ENCODE peak calls at places on chromosomes 11 and 22, in six cellular contexts. M is Peyer's patch, W is tibial artery, J is mucosa of descending colon, T is pancreas, R is ovary. Y is an unnamed sample. For H3K9me3 and H3K4me1, the result is how much of the 10 kb centered on the place peaks cover.

GRCh38 chr11:96237759-96238158 is 105.2 kb downstream of the MAML2 start:
- DNase-seq in M (no peak), W (no peak), J (no peak), T (no peak), R (no peak), Y (no peak)

GRCh38 chr11:131447268-131447667 is 76.9 kb downstream of the NTM start:
- DNase-seq in M (no peak), W (no peak), J (no peak), T (no peak), R (no peak), Y (no peak)

GRCh38 chr11:93361435-93361834 is 30.9 kb downstream of the DEUP1 start:
- DNase-seq in M (no peak), W (no peak), J (no peak), T (no peak), R (no peak), Y (no peak)

GRCh38 chr11:112889446-112889845 is 71.8 kb upstream of the NCAM1 start:
- DNase-seq in M (no peak), W (no peak), J (no peak), T (no peak), R (no peak), Y (no peak)

GRCh38 chr22:40413873-40414272 is 43.5 kb downstream of the SGSM3 start:
- DNase-seq in M (peak), W (no peak), J (no peak), T (no peak), R (no peak), Y (no peak)

GRCh38 chr22:45600791-45601730 is 70.6 kb upstream of the ATXN10 start:
- DNase-seq in M (no peak), W (no peak), J (no peak), T (no peak), R (no peak), Y (no peak)

GRCh38 chr11:34792814-34793241 is 123.4 kb downstream of the APIP start:
- DNase-seq in M (no peak), W (peak), J (no peak), T (no peak), R (no peak), Y (no peak)

GRCh38 chr11:74650498-74650897 is 58.1 kb downstream of the POLD3 start:
- DNase-seq in M (no peak), W (no peak), J (peak), T (no peak), R (no peak), Y (no peak)

GRCh38 chr11:83998921-83999320 is 712.8 kb upstream of the CCDC90B start:
- DNase-seq in M (no peak), W (no peak), J (no peak), T (no peak), R (no peak), Y (no peak)

GRCh38 chr11:122032317-122032716 is 83.7 kb downstream of the BLID start:
- DNase-seq in M (no peak), W (peak), J (no peak), T (no peak), R (no peak), Y (no peak)

GRCh38 chr22:31897842-31898241 is 46.5 kb upstream of the YWHAH start:
- DNase-seq in M (no peak), W (no peak), J (no peak), T (no peak), R (no peak), Y (no peak)

GRCh38 chr11:56977324-56977723 is 11.4 kb upstream of the OR5AK2 start:
- DNase-seq in M (no peak), W (no peak), J (peak), T (no peak), R (no peak), Y (no peak)

GRCh38 chr22:22978637-22979036 is 91.0 kb downstream of the IGLL5 start:
- DNase-seq in M (no peak), W (no peak), J (no peak), T (no peak), R (no peak), Y (no peak)
- H3K9me3 ChIP-seq in M (under half), W (under half), J (under half), T (under half), R (under half), Y (under half)

GRCh38 chr11:92131289-92131890 is 93.2 kb upstream of the FAT3 start:
- DNase-seq in M (no peak), W (no peak), J (no peak), T (no peak), R (no peak), Y (no peak)
- H3K4me1 ChIP-seq in M (under half), W (under half), J (under half), T (under half), R (under half), Y (under half)

DNA sequence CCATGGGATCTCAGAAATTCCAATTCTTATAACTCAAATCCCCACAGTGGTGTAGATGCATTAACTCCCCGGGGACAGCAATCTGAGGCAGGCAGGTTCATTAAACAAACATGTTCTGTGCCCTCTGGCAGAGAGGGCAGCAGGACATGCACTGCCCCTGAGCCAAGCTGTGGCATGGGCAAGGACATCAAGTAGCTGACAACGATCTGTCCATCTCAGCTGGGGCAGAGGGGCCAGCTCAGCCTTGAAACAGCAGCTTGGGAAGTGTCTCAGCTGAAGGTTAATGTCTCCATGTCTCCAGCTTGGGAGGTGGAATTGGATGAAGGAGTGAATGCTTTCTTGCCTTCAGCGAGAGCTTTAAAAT is 13.6 kb downstream of the TMEM25 start:
- DNase-seq in M (no peak), W (no peak), J (no peak), T (no peak), R (no peak), Y (no peak)
- TF ChIP-seq CTCF in M (no peak), W (no peak), J (no peak), T (no peak), R (no peak), Y (no peak)

GRCh38 chr11:2662024-2662312 is 37.8 kb downstream of the KCNQ1OT1 start:
- DNase-seq in M (no peak), W (no peak), J (no peak), T (no peak), R (no peak), Y (no peak)
- H3K9me3 ChIP-seq in M (under half), W (under half), J (under half), T (under half), R (under half), Y (under half)

GRCh38 chr11:47109882-47110281 is 66.8 kb downstream of the ARFGAP2 start:
- DNase-seq in M (no peak), W (no peak), J (no peak), T (no peak), R (no peak), Y (no peak)
- H3K4me1 ChIP-seq in M (under half), W (under half), J (under half), T (under half), R (under half), Y (under half)

GRCh38 chr11:9384535-9385287 is at the start of gene IPO7:
- DNase-seq in M (peak), W (peak), J (peak), T (peak), R (peak), Y (peak)
- TF ChIP-seq CTCF in M (peak), W (no peak), J (peak), T (no peak), R (no peak), Y (no peak)

GRCh38 chr11:123110397-123110796 is 48.5 kb upstream of the HSPA8 start:
- DNase-seq in M (no peak), W (no peak), J (no peak), T (no peak), R (no peak), Y (no peak)
- H3K9me3 ChIP-seq in M (under half), W (under half), J (under half), T (under half), R (under half), Y (under half)

DNA sequence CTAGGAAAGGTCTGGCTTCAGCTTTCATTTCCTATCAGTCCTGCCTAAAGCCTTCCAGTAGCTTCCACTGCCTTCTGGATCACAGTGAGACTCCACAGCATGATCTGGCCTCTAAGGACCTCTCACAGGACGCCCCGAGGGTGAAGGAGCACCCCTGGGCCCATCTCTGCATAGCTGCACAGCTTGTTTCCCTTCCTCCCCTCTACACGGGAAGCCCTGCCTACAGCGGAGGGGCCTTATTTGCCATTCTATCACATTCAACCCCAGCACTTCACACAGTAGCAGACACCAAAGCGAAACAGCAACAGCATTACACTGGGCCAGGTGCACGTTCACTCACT is 162.3 kb upstream of the GRK3 start:
- DNase-seq in M (no peak), W (no peak), J (no peak), T (no peak), R (no peak), Y (no peak)
- H3K4me1 ChIP-seq in M (under half), W (under half), J (half or more), T (under half), R (under half), Y (half or more)

DNA sequence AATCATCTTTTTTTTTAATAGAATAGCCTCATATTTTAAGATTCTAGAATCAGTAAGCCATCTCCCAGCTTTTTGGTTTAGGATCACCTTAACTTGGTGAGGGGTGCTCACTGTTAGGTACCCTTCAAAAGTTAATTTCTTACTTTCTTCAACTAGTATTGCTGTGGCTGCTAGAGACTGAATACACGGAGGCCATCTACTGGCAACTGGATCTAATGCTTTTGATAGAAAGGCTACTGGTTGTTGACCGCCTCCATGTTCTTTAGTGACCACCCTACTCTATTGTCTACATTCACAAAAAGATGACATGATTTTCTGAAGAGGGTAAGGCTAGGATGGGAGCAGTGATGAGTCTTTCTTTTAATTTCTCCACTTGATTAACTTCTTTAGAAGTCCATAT is 16.7 kb upstream of the ALDH3B2 start:
- DNase-seq in M (no peak), W (no peak), J (no peak), T (no peak), R (no peak), Y (no peak)
- TF ChIP-seq CTCF in M (peak), W (no peak), J (no peak), T (no peak), R (no peak), Y (no peak)

Y was measured in transverse colon.